ENCODE peak calls at places on chromosomes 7 and 10, in six cellular contexts. P is neuronal stem cell, A is IMR-90, W is H1, S is mesenchymal stem cell, E is trophoblast cell. X is an unnamed sample.

GRCh38 chr10:11043039-11043438 is 25.4 kb downstream of the CELF2 start:
- DNase-seq in W (no peak), P (no peak), E (no peak), S (no peak), A (no peak), X (no peak)

GRCh38 chr7:91520645-91521044 is 256.4 kb downstream of the FZD1 start:
- DNase-seq in E (no peak), S (no peak), A (no peak), P (no peak), W (no peak), X (no peak)

GRCh38 chr7:143285454-143285756 is 647 bp downstream of the TMEM139 start:
- DNase-seq in P (no peak), W (no peak), E (peak), A (no peak), S (no peak), X (peak)

GRCh38 chr7:47374538-47374937 is 207.4 kb downstream of the TNS3 start:
- DNase-seq in W (no peak), S (no peak), A (no peak), E (no peak), P (no peak), X (no peak)

GRCh38 chr10:65581426-65582026 is 1344.3 kb upstream of the LRRTM3 start:
- DNase-seq in A (no peak), S (no peak), P (no peak), E (no peak), W (no peak), X (peak)

GRCh38 chr7:3172768-3173280 is 128.2 kb upstream of the SDK1 start:
- DNase-seq in A (no peak), S (no peak), E (no peak), P (no peak), W (no peak), X (no peak)

GRCh38 chr7:78985509-78985908 is 468.0 kb downstream of the MAGI2 start:
- DNase-seq in S (peak), W (no peak), P (no peak), A (no peak), E (no peak), X (no peak)

GRCh38 chr7:32937344-32938174 is 19.7 kb upstream of the FKBP9 start:
- DNase-seq in P (no peak), E (no peak), A (peak), W (no peak), S (peak), X (no peak)

GRCh38 chr7:109763611-109764010 is 1193.9 kb downstream of the DNAJB9 start:
- DNase-seq in S (no peak), E (no peak), P (no peak), W (no peak), A (no peak), X (no peak)

GRCh38 chr10:83941189-83941588 is 198.1 kb upstream of the GHITM start:
- DNase-seq in A (no peak), P (no peak), W (no peak), E (no peak), S (no peak), X (no peak)

GRCh38 chr7:44466300-44467216 is 23.9 kb downstream of the NUDCD3 start:
- DNase-seq in E (no peak), S (peak), W (no peak), P (no peak), A (peak), X (no peak)

GRCh38 chr10:27695704-27696103 is 49.9 kb downstream of the MKX start:
- DNase-seq in S (no peak), E (no peak), P (no peak), W (no peak), A (no peak), X (no peak)

DNA sequence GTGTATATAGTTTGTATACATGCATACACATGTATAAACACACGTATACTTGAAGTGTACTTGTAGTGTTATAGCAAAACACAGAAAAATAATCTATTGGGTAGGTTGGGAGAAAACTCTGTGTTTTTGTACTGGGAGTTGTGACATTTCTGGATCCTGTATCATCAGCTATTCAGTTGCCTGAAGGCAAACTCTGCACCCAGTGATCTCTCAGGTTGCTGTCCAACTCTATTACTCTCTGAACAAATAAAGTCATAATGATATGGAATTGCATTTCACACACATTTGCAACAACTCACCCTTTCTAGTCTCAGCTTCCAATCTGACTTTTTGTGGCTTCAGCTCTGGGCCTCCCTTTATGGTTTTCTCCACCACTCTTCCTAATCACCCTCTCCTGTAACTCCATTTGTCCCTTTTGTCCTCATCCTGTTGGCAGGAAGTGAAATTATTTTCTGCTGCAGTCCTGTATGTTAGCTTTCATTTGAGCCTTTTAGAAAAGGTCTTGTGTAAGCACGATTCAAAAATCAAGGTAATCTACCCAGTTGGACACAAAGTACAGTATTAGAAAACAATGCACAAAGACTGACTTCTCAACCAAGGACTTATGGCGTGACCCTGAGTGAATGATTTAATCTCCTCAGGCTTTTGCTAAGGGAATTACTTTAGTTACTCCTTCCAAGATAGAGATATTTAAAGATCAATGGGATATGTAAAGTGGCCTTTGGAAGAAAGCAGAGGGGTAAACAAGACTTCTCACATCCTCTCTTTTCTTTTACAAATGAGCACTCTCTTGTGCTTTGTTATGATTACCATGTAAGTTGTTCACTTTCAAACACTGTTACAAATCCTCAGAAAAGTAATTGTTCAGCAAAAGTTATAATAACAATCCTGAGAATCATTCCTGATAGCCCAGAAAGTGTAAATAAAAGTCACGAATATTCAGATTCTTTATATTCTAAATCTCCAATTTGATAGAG is 249.1 kb downstream of the KCND2 start:
- DNase-seq in P (no peak), E (no peak), W (no peak), A (no peak), S (no peak), X (peak)
- H2AK5ac ChIP-seq in P (no peak), E (no peak), W (no peak), A (no peak), S (no peak), X (no peak)

GRCh38 chr10:94287331-94287730 is 75.4 kb downstream of the NOC3L start:
- DNase-seq in S (no peak), A (no peak), E (no peak), W (no peak), P (no peak), X (no peak)

GRCh38 chr10:94294168-94294567 is 68.6 kb downstream of the NOC3L start:
- DNase-seq in W (no peak), P (no peak), E (no peak), S (no peak), A (no peak), X (no peak)

GRCh38 chr10:94288361-94289116 is 74.2 kb downstream of the NOC3L start:
- DNase-seq in A (no peak), P (no peak), S (no peak), W (no peak), E (no peak), X (no peak)

GRCh38 chr10:94293344-94293743 is 69.4 kb downstream of the NOC3L start:
- DNase-seq in W (no peak), S (no peak), P (no peak), A (no peak), E (no peak), X (no peak)

GRCh38 chr10:94292448-94293118 is 70.2 kb downstream of the NOC3L start:
- DNase-seq in A (peak), W (no peak), E (no peak), S (peak), P (no peak), X (no peak)
- H3K4me3 ChIP-seq in A (no peak), W (no peak), E (no peak), S (no peak), P (no peak), X (no peak)

DNA sequence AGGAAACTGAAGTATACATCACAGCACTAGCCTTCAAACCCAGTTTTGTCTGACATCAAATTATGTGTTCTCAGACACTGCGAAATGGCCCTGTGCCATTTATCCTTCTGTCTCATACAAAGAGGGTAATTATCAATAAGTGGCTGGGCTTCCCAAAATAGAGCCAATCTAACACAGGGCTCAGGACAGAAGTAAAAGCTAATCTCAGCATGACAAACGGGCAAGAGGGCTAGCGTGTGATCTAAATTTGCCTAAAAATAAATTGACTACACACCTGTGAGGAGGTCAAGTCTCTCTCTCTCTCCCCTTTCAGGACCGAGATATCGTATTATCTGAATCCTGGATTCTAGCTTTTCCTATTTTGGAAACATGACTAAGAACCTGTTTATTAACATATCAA is 67.2 kb downstream of the DGKB start:
- DNase-seq in S (no peak), A (no peak), P (no peak), E (no peak), W (no peak), X (no peak)
- H2AK5ac ChIP-seq in S (no peak), A (no peak), P (no peak), E (no peak), W (no peak), X (no peak)

GRCh38 chr7:12623223-12623622 is 52.7 kb downstream of the SCIN start:
- DNase-seq in A (no peak), P (no peak), W (no peak), E (no peak), S (no peak), X (no peak)
- H3K4me3 ChIP-seq in A (no peak), P (no peak), W (no peak), E (no peak), S (no peak), X (no peak)

DNA sequence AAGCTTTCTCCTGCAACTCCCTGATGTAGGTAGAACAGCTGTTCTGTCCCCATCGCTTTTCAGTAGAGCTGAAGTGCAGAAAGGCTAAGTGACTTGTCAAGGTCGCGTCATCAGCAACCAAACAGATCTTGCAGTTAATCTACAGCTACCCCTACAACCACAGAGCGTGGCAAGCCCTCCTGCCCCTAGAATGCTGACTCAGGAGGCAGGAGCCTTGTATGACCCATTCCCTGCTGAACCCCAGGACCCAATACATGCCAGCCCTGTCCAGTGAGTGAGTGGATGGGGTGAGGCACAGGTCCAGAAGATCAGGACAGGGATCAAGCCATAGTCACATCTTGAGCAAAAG is 26.6 kb upstream of the GJD4 start:
- DNase-seq in W (no peak), E (no peak), A (no peak), S (no peak), P (no peak), X (no peak)
- H2AK5ac ChIP-seq in W (no peak), E (no peak), A (no peak), S (no peak), P (no peak), X (no peak)

DNA sequence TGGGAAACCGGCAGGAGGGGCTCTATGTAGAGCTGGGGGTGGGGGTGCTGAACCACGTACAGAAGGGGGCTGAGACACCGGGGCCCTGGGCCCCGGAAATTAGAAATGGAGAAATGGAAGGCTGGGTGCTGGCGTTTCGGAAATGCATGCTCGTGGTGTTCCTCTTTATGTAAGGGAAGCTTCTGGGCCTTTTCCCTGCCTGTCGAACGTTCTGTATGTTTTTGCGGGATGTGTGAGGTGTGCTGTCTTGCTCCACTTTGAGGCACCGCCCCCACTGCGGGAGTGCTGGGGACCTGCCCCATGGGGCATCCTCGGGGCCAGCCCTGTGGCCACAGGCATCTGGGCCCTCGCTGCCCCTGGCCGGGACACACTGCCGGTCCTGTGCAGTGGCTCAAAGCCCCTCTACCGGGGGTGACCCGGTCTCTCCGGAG is 1.7 kb upstream of the VENTX start:
- DNase-seq in E (no peak), S (no peak), P (no peak), W (no peak), A (no peak), X (no peak)
- H3K4me3 ChIP-seq in E (no peak), S (no peak), P (no peak), W (peak), A (no peak), X (no peak)

GRCh38 chr10:21281765-21282484 is 243.6 kb downstream of the SKIDA1 start:
- DNase-seq in A (no peak), S (no peak), W (peak), E (peak), P (no peak), X (peak)
- H2AK5ac ChIP-seq in A (no peak), S (no peak), W (peak), E (peak), P (no peak), X (peak)

GRCh38 chr7:151279868-151280267 is 31.4 kb upstream of the SMARCD3 start:
- DNase-seq in S (no peak), W (no peak), E (no peak), P (no peak), A (no peak), X (no peak)

GRCh38 chr7:151275813-151276577 is 27.5 kb upstream of the SMARCD3 start:
- DNase-seq in W (no peak), S (no peak), E (no peak), P (no peak), A (no peak), X (peak)

GRCh38 chr7:151276651-151277590 is 28.4 kb upstream of the SMARCD3 start:
- DNase-seq in A (peak), W (peak), P (peak), S (peak), E (no peak), X (peak)

GRCh38 chr7:151278949-151279348 is 30.5 kb upstream of the SMARCD3 start:
- DNase-seq in E (no peak), A (no peak), P (no peak), W (no peak), S (no peak), X (no peak)

GRCh38 chr7:151277631-151278030 is 29.1 kb upstream of the SMARCD3 start:
- DNase-seq in E (no peak), A (no peak), W (no peak), S (no peak), P (no peak), X (no peak)
- H3K4me3 ChIP-seq in E (no peak), A (no peak), W (no peak), S (no peak), P (no peak), X (no peak)

DNA sequence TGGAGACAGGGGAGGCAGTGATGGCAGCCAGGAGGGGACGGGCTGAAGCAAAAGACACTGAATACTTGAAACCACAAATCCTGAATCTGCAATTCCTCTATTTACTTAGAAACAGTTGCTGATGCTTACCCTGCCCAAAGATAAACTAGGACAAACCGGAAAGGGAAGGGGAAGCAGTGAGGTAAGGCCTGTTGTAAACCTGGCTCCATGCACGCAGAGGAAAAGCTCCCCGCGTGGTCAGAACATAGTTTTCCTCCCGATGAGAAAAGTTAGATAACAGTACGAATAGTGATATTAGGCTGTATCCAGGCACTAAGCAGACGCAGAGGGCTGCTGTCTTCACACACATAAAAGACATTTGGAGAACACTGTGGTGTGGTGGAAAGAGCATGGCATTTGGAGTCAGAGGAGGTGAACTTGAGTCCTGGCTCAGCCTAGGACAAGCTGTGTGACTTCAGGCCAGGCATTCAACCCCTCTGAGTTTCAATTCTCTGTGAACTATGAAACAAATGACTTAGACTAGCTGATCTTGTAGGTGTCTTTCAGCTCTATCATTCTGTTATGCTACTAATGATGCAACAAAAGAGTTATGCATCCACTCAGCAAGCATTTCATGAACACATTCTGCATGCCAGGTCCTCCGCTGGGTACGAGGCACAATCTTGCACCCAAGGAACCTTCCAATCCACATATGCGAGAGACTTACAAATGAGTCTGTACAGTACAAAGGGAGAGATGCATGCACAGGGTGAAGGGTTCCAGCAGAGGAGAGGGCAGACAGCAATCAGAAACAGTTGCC is 80.9 kb downstream of the SORBS1 start:
- DNase-seq in E (peak), S (peak), P (no peak), W (no peak), A (no peak), X (peak)
- H2AK5ac ChIP-seq in E (no peak), S (no peak), P (no peak), W (peak), A (no peak), X (no peak)